ENCODE peak calls at places on chromosomes 12 and 14, in four cellular contexts. Z is K562, N is SK-N-SH, W is H1. U is an unnamed sample.

GRCh38 chr12:55743131-55743921 is 404 bp downstream of the GDF11 start:
- DNase-seq in Z (peak), W (no peak), N (peak), U (peak)

GRCh38 chr14:71668186-71668912 is 263.9 kb upstream of the RGS6 start:
- DNase-seq in Z (no peak), N (no peak), W (no peak), U (no peak)

GRCh38 chr14:74618078-74618952 is 6.3 kb upstream of the LTBP2 start:
- DNase-seq in Z (no peak), W (no peak), N (no peak), U (no peak)

GRCh38 chr12:102950950-102951490 is 6.5 kb upstream of the ASCL1 start:
- DNase-seq in Z (no peak), W (no peak), N (no peak), U (no peak)

GRCh38 chr12:101051901-101052550 is 158.0 kb downstream of the SLC5A8 start:
- DNase-seq in N (peak), Z (no peak), W (no peak), U (no peak)

GRCh38 chr12:45217846-45218245 is 2.0 kb downstream of the ANO6 start:
- DNase-seq in N (no peak), W (no peak), Z (no peak), U (no peak)

GRCh38 chr12:13602217-13602616 is 379.2 kb downstream of the GRIN2B start:
- DNase-seq in Z (no peak), N (no peak), W (no peak), U (no peak)

GRCh38 chr12:96397756-96398421 is 2.4 kb downstream of the CDK17 start:
- DNase-seq in Z (no peak), W (no peak), N (no peak), U (no peak)

GRCh38 chr14:80522936-80523335 is 311.6 kb upstream of the DIO2 start:
- DNase-seq in W (no peak), N (no peak), Z (no peak), U (no peak)

GRCh38 chr12:49362077-49362476 is 5.2 kb upstream of the SPATS2 start:
- DNase-seq in Z (no peak), W (no peak), N (no peak), U (no peak)

GRCh38 chr14:101965145-101965531 is 765 bp downstream of the DYNC1H1 start:
- DNase-seq in N (peak), Z (peak), W (no peak), U (peak)

GRCh38 chr12:77062846-77063461 is 2.4 kb downstream of the E2F7 start:
- DNase-seq in W (no peak), N (no peak), Z (no peak), U (no peak)

GRCh38 chr12:54853933-54854538 is at the start of gene MUCL1:
- DNase-seq in Z (peak), N (peak), W (peak), U (peak)

GRCh38 chr12:31517994-31518393 is 72.9 kb downstream of the DENND5B start:
- DNase-seq in Z (no peak), W (no peak), N (no peak), U (no peak)

GRCh38 chr12:12945591-12945990 is 6.4 kb downstream of the GPRC5D start:
- DNase-seq in W (no peak), Z (no peak), N (no peak), U (no peak)

GRCh38 chr12:132186208-132186856 is 42.1 kb downstream of the NOC4L start:
- DNase-seq in N (no peak), Z (no peak), W (no peak), U (no peak)

GRCh38 chr12:66804555-66804954 is 125.7 kb upstream of the GRIP1 start:
- DNase-seq in Z (no peak), N (no peak), W (no peak), U (no peak)

GRCh38 chr12:90859591-90859990 is 95.4 kb downstream of the CCER1 start:
- DNase-seq in N (no peak), Z (no peak), W (no peak), U (no peak)

GRCh38 chr12:57243521-57244305 is 7.3 kb downstream of the STAC3 start:
- DNase-seq in W (no peak), Z (peak), N (peak), U (peak)

GRCh38 chr14:100781952-100782351 is 44.0 kb upstream of the MEG3 start:
- DNase-seq in N (no peak), Z (no peak), W (no peak), U (no peak)

GRCh38 chr12:716506-716905 is 35.9 kb upstream of the WNK1 start:
- DNase-seq in N (no peak), Z (peak), W (no peak), U (no peak)

GRCh38 chr12:4518106-4518728 is 20.5 kb upstream of the RAD51AP1 start:
- DNase-seq in W (no peak), N (no peak), Z (no peak), U (no peak)

GRCh38 chr12:80186727-80187217 is 87.4 kb downstream of the OTOGL start:
- DNase-seq in W (no peak), Z (peak), N (peak), U (peak)

GRCh38 chr12:68871899-68872298 is 61.1 kb downstream of the CPM start:
- DNase-seq in N (no peak), W (no peak), Z (no peak), U (peak)

GRCh38 chr14:69107407-69108003 is 45.4 kb downstream of the DCAF5 start:
- DNase-seq in N (peak), W (no peak), Z (peak), U (peak)
- TF ChIP-seq TEAD4 in N (no peak), W (peak), Z (no peak), U (no peak)

DNA sequence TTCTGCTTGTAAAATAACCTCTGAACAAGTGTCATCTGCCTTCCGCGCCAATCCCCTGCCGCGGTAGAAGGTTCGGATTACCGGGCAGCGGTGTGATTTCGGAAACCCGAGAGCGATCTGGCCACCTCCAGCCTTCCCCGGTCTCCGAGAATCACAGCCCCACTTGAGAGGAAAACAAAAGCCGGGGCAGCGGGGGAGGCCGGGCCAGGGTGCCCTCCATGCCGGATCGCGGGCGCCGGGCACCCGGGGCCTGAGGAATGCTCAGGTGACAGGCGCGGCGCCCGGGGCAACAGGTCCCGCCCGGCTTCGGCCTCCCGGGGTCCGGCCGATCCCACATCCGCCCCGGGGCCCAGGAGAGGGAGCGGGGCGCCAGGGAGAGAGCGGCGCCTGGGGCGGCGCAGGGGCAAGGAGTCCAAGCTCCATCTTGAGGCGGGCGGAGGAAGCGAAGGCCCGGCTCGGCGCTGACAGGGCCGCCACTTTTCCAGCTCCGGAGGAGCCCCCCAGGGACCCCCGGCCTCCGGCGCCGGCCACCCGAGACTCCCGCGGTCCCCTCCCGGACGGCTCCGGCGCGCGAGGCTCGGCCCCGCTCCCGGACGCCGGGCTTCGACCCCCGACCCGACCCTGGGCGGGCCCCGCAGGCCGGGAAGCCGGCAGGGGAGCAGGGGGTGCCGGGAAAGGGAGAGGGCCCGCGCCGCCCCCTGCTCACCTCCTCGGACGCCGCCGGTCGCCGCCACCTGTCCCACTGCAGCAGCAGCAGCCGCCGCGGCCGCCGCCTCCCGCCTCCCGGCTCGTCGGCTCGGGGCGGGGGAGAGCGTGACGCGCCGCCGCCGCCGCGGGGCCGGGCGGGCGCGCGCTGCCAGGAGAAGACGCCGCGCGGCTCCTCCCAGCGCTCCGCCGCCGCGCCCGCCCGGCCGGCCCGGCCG is at the start of gene CLIP1:
- DNase-seq in W (no peak), Z (peak), N (peak), U (peak)
- TF ChIP-seq TEAD4 in W (no peak), Z (no peak), N (no peak), U (no peak)

GRCh38 chr14:87491816-87492215 is 501.2 kb downstream of the GALC start:
- DNase-seq in Z (no peak), W (no peak), N (no peak), U (no peak)
- TF ChIP-seq TEAD4 in Z (no peak), W (no peak), N (no peak), U (no peak)

GRCh38 chr14:104393898-104394605 is 185.5 kb upstream of the C14orf180 start:
- DNase-seq in W (no peak), N (peak), Z (no peak), U (no peak)
- TF ChIP-seq TEAD4 in W (no peak), N (no peak), Z (no peak), U (no peak)

GRCh38 chr12:2397356-2398045 is 344.7 kb downstream of the CACNA1C start:
- DNase-seq in Z (no peak), W (no peak), N (no peak), U (no peak)

GRCh38 chr12:2393016-2393415 is 340.2 kb downstream of the CACNA1C start:
- DNase-seq in Z (no peak), W (no peak), N (no peak), U (no peak)

GRCh38 chr12:2393996-2394395 is 341.2 kb downstream of the CACNA1C start:
- DNase-seq in W (no peak), N (no peak), Z (no peak), U (no peak)

GRCh38 chr12:2395352-2395977 is 342.7 kb downstream of the CACNA1C start:
- DNase-seq in Z (peak), N (peak), W (peak), U (peak)

GRCh38 chr12:2396448-2396871 is 343.7 kb downstream of the CACNA1C start:
- DNase-seq in Z (no peak), N (no peak), W (no peak), U (no peak)
- TF ChIP-seq TEAD4 in Z (no peak), N (no peak), W (no peak), U (no peak)

GRCh38 chr14:68244272-68244975 is 424.8 kb downstream of the RAD51B start:
- DNase-seq in N (no peak), W (no peak), Z (no peak), U (no peak)
- TF ChIP-seq TEAD4 in N (no peak), W (no peak), Z (no peak), U (no peak)

GRCh38 chr12:32809846-32810245 is 54.1 kb upstream of the YARS2 start:
- DNase-seq in W (no peak), N (no peak), Z (no peak), U (no peak)

GRCh38 chr12:32801269-32802019 is 45.7 kb upstream of the YARS2 start:
- DNase-seq in N (peak), W (no peak), Z (no peak), U (no peak)

GRCh38 chr12:32809196-32809595 is 53.5 kb upstream of the YARS2 start:
- DNase-seq in N (no peak), W (no peak), Z (no peak), U (no peak)

DNA sequence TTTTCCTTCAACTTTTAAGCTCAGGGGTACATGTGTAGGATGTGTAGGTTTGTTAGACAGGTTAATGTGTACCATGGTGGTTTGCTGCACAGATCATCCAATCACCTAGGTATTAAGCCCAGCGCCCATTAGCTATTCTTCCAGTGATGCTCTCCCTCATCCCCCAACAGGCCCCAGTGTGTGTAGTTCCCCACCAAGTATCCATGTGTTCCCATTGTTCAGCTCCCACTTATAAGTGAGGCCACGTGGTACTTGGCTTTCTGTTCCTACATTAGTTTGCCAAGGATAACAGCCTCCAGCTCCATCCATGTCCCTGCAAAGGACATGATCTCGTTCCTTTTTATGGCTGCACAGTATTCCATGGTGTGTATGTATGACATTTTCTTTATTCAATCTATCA is 48.6 kb upstream of the YARS2 start:
- DNase-seq in N (no peak), W (no peak), Z (no peak), U (no peak)
- TF ChIP-seq TEAD4 in N (no peak), W (no peak), Z (no peak), U (no peak)

U was measured in WTC11.